ENCODE peak calls at places on chromosomes 5 and 9, in five cellular contexts. One of them, this sample, is unnamed.

GRCh38 chr9:2791246-2791645 is 52.6 kb downstream of the PUM3 start:
- DNase-seq in CD4-positive, alpha-beta T cell: no peak
- DNase-seq in A549: no peak
- DNase-seq in dorsolateral prefrontal cortex: no peak
- DNase-seq in AG09319: no peak
- DNase-seq in this sample: no peak

GRCh38 chr9:33676746-33677505 is 118.4 kb upstream of the PRSS3 start:
- DNase-seq in CD4-positive, alpha-beta T cell: peak
- DNase-seq in A549: peak
- DNase-seq in dorsolateral prefrontal cortex: peak
- DNase-seq in AG09319: no peak
- DNase-seq in this sample: no peak

GRCh38 chr9:134662143-134662876 is 20.7 kb downstream of the COL5A1 start:
- DNase-seq in CD4-positive, alpha-beta T cell: no peak
- DNase-seq in A549: no peak
- DNase-seq in dorsolateral prefrontal cortex: no peak
- DNase-seq in AG09319: peak
- DNase-seq in this sample: peak

GRCh38 chr9:135075234-135076142 is 12.0 kb upstream of the OLFM1 start:
- DNase-seq in CD4-positive, alpha-beta T cell: no peak
- DNase-seq in A549: no peak
- DNase-seq in dorsolateral prefrontal cortex: no peak
- DNase-seq in AG09319: peak
- DNase-seq in this sample: no peak

GRCh38 chr5:168288349-168289245 is 2.8 kb upstream of the WWC1 start:
- DNase-seq in CD4-positive, alpha-beta T cell: no peak
- DNase-seq in A549: peak
- DNase-seq in dorsolateral prefrontal cortex: no peak
- DNase-seq in AG09319: no peak
- DNase-seq in this sample: no peak

GRCh38 chr5:65883461-65883860 is 42.9 kb upstream of the ERBIN start:
- DNase-seq in CD4-positive, alpha-beta T cell: no peak
- DNase-seq in A549: no peak
- DNase-seq in dorsolateral prefrontal cortex: no peak
- DNase-seq in AG09319: no peak
- DNase-seq in this sample: no peak

GRCh38 chr9:19788614-19789271 is at the start of gene SLC24A2:
- DNase-seq in CD4-positive, alpha-beta T cell: no peak
- DNase-seq in A549: no peak
- DNase-seq in dorsolateral prefrontal cortex: peak
- DNase-seq in AG09319: no peak
- DNase-seq in this sample: no peak

GRCh38 chr9:131264231-131264630 is 12.1 kb downstream of the FAM78A start:
- DNase-seq in CD4-positive, alpha-beta T cell: no peak
- DNase-seq in A549: no peak
- DNase-seq in dorsolateral prefrontal cortex: no peak
- DNase-seq in AG09319: no peak
- DNase-seq in this sample: no peak

GRCh38 chr5:60652206-60652605 is 47.8 kb downstream of the DEPDC1B start:
- DNase-seq in CD4-positive, alpha-beta T cell: no peak
- DNase-seq in A549: peak
- DNase-seq in dorsolateral prefrontal cortex: no peak
- DNase-seq in AG09319: peak
- DNase-seq in this sample: peak

GRCh38 chr9:73773896-73774295 is 622.2 kb downstream of the ANXA1 start:
- DNase-seq in CD4-positive, alpha-beta T cell: no peak
- DNase-seq in A549: no peak
- DNase-seq in dorsolateral prefrontal cortex: no peak
- DNase-seq in AG09319: no peak
- DNase-seq in this sample: no peak

GRCh38 chr5:77869115-77869798 is 93.1 kb upstream of the TBCA start:
- DNase-seq in CD4-positive, alpha-beta T cell: no peak
- DNase-seq in A549: no peak
- DNase-seq in dorsolateral prefrontal cortex: no peak
- DNase-seq in AG09319: no peak
- DNase-seq in this sample: no peak

GRCh38 chr5:159883522-159883950 is 32.7 kb upstream of the ADRA1B start:
- DNase-seq in CD4-positive, alpha-beta T cell: no peak
- DNase-seq in A549: no peak
- DNase-seq in dorsolateral prefrontal cortex: no peak
- DNase-seq in AG09319: no peak
- DNase-seq in this sample: no peak

GRCh38 chr9:128552744-128553221 is 396 bp downstream of the SPTAN1 start:
- DNase-seq in CD4-positive, alpha-beta T cell: peak
- DNase-seq in A549: peak
- DNase-seq in dorsolateral prefrontal cortex: no peak
- DNase-seq in AG09319: no peak
- DNase-seq in this sample: no peak

GRCh38 chr5:148998174-148998797 is 64.6 kb downstream of the SH3TC2 start:
- DNase-seq in CD4-positive, alpha-beta T cell: no peak
- DNase-seq in A549: peak
- DNase-seq in dorsolateral prefrontal cortex: no peak
- DNase-seq in AG09319: no peak
- DNase-seq in this sample: no peak

GRCh38 chr9:136441191-136441680 is 1.6 kb upstream of the INPP5E start:
- DNase-seq in CD4-positive, alpha-beta T cell: no peak
- DNase-seq in A549: no peak
- DNase-seq in dorsolateral prefrontal cortex: no peak
- DNase-seq in AG09319: no peak
- DNase-seq in this sample: no peak

GRCh38 chr9:950139-950538 is 26.3 kb upstream of the DMRT3 start:
- DNase-seq in CD4-positive, alpha-beta T cell: no peak
- DNase-seq in A549: no peak
- DNase-seq in dorsolateral prefrontal cortex: no peak
- DNase-seq in AG09319: no peak
- DNase-seq in this sample: no peak

GRCh38 chr9:126915281-126915816 is 767 bp downstream of the RALGPS1 start:
- DNase-seq in CD4-positive, alpha-beta T cell: peak
- DNase-seq in A549: no peak
- DNase-seq in dorsolateral prefrontal cortex: no peak
- DNase-seq in AG09319: no peak
- DNase-seq in this sample: no peak

GRCh38 chr5:6365142-6365976 is 13.0 kb downstream of the MED10 start:
- DNase-seq in CD4-positive, alpha-beta T cell: no peak
- DNase-seq in A549: no peak
- DNase-seq in dorsolateral prefrontal cortex: no peak
- DNase-seq in AG09319: no peak
- DNase-seq in this sample: no peak

GRCh38 chr5:134003957-134004625 is 684 bp downstream of the VDAC1 start:
- DNase-seq in CD4-positive, alpha-beta T cell: no peak
- DNase-seq in A549: peak
- DNase-seq in dorsolateral prefrontal cortex: peak
- DNase-seq in AG09319: peak
- DNase-seq in this sample: no peak

GRCh38 chr9:113709721-113710120 is 166.4 kb upstream of the ZNF618 start:
- DNase-seq in CD4-positive, alpha-beta T cell: no peak
- DNase-seq in A549: no peak
- DNase-seq in dorsolateral prefrontal cortex: no peak
- DNase-seq in AG09319: no peak
- DNase-seq in this sample: no peak

GRCh38 chr5:59099270-59099994 is 516.6 kb downstream of the RAB3C start:
- DNase-seq in CD4-positive, alpha-beta T cell: peak
- DNase-seq in A549: peak
- DNase-seq in dorsolateral prefrontal cortex: no peak
- DNase-seq in AG09319: no peak
- DNase-seq in this sample: peak

GRCh38 chr9:125475385-125475784 is 213.8 kb downstream of the GAPVD1 start:
- DNase-seq in CD4-positive, alpha-beta T cell: no peak
- DNase-seq in A549: no peak
- DNase-seq in dorsolateral prefrontal cortex: no peak
- DNase-seq in AG09319: no peak
- DNase-seq in this sample: no peak

GRCh38 chr5:16660982-16661381 is 44.2 kb upstream of the RETREG1 start:
- DNase-seq in CD4-positive, alpha-beta T cell: no peak
- DNase-seq in A549: no peak
- DNase-seq in dorsolateral prefrontal cortex: no peak
- DNase-seq in AG09319: no peak
- DNase-seq in this sample: no peak

DNA sequence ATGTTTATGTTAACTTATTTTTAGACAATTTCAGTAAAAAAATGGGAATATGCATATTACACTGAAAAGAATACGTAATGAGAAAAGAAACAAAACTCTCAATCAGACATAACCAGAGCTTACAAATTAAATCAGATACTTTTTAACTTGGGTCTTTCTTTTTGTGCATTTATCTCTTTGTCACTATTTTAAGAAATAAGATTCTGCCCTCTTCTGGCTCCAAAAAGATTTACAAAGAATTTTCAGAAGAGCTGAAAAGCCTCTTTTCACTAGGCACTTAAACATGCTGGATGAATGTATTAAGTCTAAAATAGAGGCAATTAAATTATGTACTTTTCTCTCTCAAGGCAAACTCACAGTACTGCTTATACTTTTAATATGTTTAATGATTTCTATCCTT is 55.5 kb downstream of the CEP120 start:
- DNase-seq in CD4-positive, alpha-beta T cell: no peak
- DNase-seq in A549: peak
- DNase-seq in dorsolateral prefrontal cortex: no peak
- DNase-seq in AG09319: no peak
- DNase-seq in this sample: no peak
- TF ChIP-seq CTCF in CD4-positive, alpha-beta T cell: no peak
- TF ChIP-seq CTCF in A549: peak
- TF ChIP-seq CTCF in dorsolateral prefrontal cortex: peak
- TF ChIP-seq CTCF in AG09319: peak
- TF ChIP-seq CTCF in this sample: peak

GRCh38 chr5:96172436-96172835 is 210.8 kb upstream of the ELL2 start:
- DNase-seq in CD4-positive, alpha-beta T cell: no peak
- DNase-seq in A549: no peak
- DNase-seq in dorsolateral prefrontal cortex: no peak
- DNase-seq in AG09319: no peak
- DNase-seq in this sample: peak

GRCh38 chr5:96180684-96181083 is 219.0 kb upstream of the ELL2 start:
- DNase-seq in CD4-positive, alpha-beta T cell: no peak
- DNase-seq in A549: no peak
- DNase-seq in dorsolateral prefrontal cortex: no peak
- DNase-seq in AG09319: no peak
- DNase-seq in this sample: no peak

GRCh38 chr5:96176022-96176421 is 214.4 kb upstream of the ELL2 start:
- DNase-seq in CD4-positive, alpha-beta T cell: no peak
- DNase-seq in A549: no peak
- DNase-seq in dorsolateral prefrontal cortex: no peak
- DNase-seq in AG09319: no peak
- DNase-seq in this sample: no peak

GRCh38 chr5:96177303-96177869 is 215.7 kb upstream of the ELL2 start:
- DNase-seq in CD4-positive, alpha-beta T cell: no peak
- DNase-seq in A549: no peak
- DNase-seq in dorsolateral prefrontal cortex: no peak
- DNase-seq in AG09319: peak
- DNase-seq in this sample: peak

GRCh38 chr5:96175090-96175489 is 213.4 kb upstream of the ELL2 start:
- DNase-seq in CD4-positive, alpha-beta T cell: no peak
- DNase-seq in A549: peak
- DNase-seq in dorsolateral prefrontal cortex: no peak
- DNase-seq in AG09319: no peak
- DNase-seq in this sample: no peak
- TF ChIP-seq CTCF in CD4-positive, alpha-beta T cell: peak
- TF ChIP-seq CTCF in A549: no peak
- TF ChIP-seq CTCF in dorsolateral prefrontal cortex: no peak
- TF ChIP-seq CTCF in AG09319: no peak
- TF ChIP-seq CTCF in this sample: peak

DNA sequence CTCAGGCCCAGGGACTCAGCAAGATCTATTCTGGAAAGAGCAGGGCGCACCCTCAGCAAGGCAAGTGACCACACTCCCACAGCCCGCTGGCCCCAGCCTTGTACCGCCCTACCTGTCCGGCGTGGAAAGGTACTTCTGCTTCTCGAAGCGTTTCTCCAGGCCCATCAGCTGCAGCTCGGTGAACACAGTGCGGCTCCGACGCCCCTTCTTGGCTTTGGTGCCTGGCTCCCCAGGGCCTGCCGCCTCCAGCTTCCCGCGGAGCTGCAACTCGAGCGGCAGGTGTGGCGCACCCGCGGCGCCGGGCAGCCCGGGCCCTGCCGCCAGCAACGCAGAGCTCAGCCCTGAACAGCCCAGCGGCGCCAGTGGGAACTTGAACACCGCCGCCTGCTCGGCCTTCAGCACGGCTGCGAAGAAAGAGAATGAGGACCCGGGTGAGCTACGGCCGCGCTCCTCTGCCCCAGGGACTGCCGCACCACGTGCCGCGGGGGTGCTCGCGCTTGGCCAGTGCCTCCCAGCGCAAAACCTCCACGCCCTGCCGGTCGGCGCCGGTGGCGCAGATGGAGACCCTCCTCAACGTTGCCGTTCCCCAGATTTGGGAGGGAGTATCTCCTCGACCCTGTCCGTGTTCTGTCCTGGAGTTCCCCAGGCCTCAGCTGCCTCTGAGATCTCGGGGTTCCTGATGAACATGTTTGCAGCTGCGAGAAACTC is 2.2 kb downstream of the BARX1 start:
- DNase-seq in CD4-positive, alpha-beta T cell: no peak
- DNase-seq in A549: no peak
- DNase-seq in dorsolateral prefrontal cortex: no peak
- DNase-seq in AG09319: no peak
- DNase-seq in this sample: no peak
- TF ChIP-seq CTCF in CD4-positive, alpha-beta T cell: no peak
- TF ChIP-seq CTCF in A549: no peak
- TF ChIP-seq CTCF in dorsolateral prefrontal cortex: no peak
- TF ChIP-seq CTCF in AG09319: no peak
- TF ChIP-seq CTCF in this sample: no peak

GRCh38 chr5:145918397-145918796 is 18.0 kb upstream of the SH3RF2 start:
- DNase-seq in CD4-positive, alpha-beta T cell: no peak
- DNase-seq in A549: no peak
- DNase-seq in dorsolateral prefrontal cortex: no peak
- DNase-seq in AG09319: no peak
- DNase-seq in this sample: no peak

GRCh38 chr5:145919413-145919812 is 17.0 kb upstream of the SH3RF2 start:
- DNase-seq in CD4-positive, alpha-beta T cell: no peak
- DNase-seq in A549: no peak
- DNase-seq in dorsolateral prefrontal cortex: no peak
- DNase-seq in AG09319: no peak
- DNase-seq in this sample: no peak

GRCh38 chr5:145913701-145914100 is 22.7 kb upstream of the SH3RF2 start:
- DNase-seq in CD4-positive, alpha-beta T cell: no peak
- DNase-seq in A549: no peak
- DNase-seq in dorsolateral prefrontal cortex: no peak
- DNase-seq in AG09319: no peak
- DNase-seq in this sample: no peak

GRCh38 chr5:145917288-145917687 is 19.1 kb upstream of the SH3RF2 start:
- DNase-seq in CD4-positive, alpha-beta T cell: no peak
- DNase-seq in A549: no peak
- DNase-seq in dorsolateral prefrontal cortex: no peak
- DNase-seq in AG09319: no peak
- DNase-seq in this sample: no peak

DNA sequence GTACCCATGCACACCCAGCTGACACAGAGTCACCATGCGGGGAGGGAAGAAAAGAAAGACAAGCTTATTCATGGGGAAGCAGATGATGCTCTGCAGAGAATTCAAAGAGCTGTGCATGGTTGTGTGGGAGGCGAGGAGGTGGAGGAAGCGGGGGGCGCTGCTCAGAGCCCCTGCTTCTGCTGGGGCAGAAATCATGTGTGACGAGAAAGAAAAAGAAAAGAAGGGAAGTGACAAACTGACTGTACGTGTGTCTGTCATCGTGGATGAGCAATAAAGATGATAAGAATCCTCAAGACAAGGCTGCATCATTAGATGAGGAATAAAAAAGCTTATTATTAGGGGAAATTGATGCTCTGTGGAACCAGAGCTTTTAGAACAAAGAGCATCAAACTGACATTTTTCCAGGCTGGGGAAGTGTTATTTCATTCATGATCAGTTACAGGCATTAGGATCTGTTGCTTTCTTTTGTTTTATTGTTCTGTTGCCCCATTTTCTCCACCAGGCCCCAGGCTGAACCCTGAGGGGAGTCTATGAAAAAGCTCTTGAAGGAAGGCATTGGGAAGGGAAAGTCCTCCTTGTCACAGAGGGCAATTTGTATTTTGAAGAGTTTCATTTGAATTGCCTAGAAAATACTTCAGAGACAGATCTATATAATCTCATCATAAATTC is 20.3 kb upstream of the SH3RF2 start:
- DNase-seq in CD4-positive, alpha-beta T cell: no peak
- DNase-seq in A549: no peak
- DNase-seq in dorsolateral prefrontal cortex: no peak
- DNase-seq in AG09319: no peak
- DNase-seq in this sample: no peak
- TF ChIP-seq CTCF in CD4-positive, alpha-beta T cell: no peak
- TF ChIP-seq CTCF in A549: no peak
- TF ChIP-seq CTCF in dorsolateral prefrontal cortex: no peak
- TF ChIP-seq CTCF in AG09319: no peak
- TF ChIP-seq CTCF in this sample: no peak

This sample was measured in AG04450.